ENCODE peak calls at places on chromosomes 13 and 19, in eight cellular contexts. One of them, this sample, is unnamed.

GRCh38 chr13:93476175-93476574 is 249.6 kb downstream of the GPC6 start:
- DNase-seq in HTR-8/SVneo: peak
- DNase-seq in pancreas: no peak
- DNase-seq in left ventricle myocardium superior: no peak
- DNase-seq in nephron progenitor cell: no peak
- DNase-seq in memory B cell: no peak
- DNase-seq in mesenchymal stem cell: peak
- DNase-seq in epithelial cell of esophagus: peak
- DNase-seq in this sample: peak

GRCh38 chr13:50170447-50171037 is 155.3 kb downstream of the KCNRG start:
- DNase-seq in HTR-8/SVneo: peak
- DNase-seq in pancreas: no peak
- DNase-seq in left ventricle myocardium superior: no peak
- DNase-seq in nephron progenitor cell: no peak
- DNase-seq in memory B cell: no peak
- DNase-seq in mesenchymal stem cell: no peak
- DNase-seq in epithelial cell of esophagus: peak
- DNase-seq in this sample: no peak

GRCh38 chr19:3857449-3858003 is 11.3 kb downstream of the ZFR2 start:
- DNase-seq in HTR-8/SVneo: no peak
- DNase-seq in pancreas: no peak
- DNase-seq in left ventricle myocardium superior: no peak
- DNase-seq in nephron progenitor cell: no peak
- DNase-seq in memory B cell: peak
- DNase-seq in mesenchymal stem cell: no peak
- DNase-seq in epithelial cell of esophagus: no peak
- DNase-seq in this sample: no peak

GRCh38 chr19:6233051-6233826 is 46.5 kb downstream of the MLLT1 start:
- DNase-seq in HTR-8/SVneo: no peak
- DNase-seq in pancreas: peak
- DNase-seq in left ventricle myocardium superior: peak
- DNase-seq in nephron progenitor cell: no peak
- DNase-seq in memory B cell: no peak
- DNase-seq in mesenchymal stem cell: no peak
- DNase-seq in epithelial cell of esophagus: no peak
- DNase-seq in this sample: no peak

GRCh38 chr19:14198384-14199376 is 7.3 kb downstream of the ADGRL1 start:
- DNase-seq in HTR-8/SVneo: no peak
- DNase-seq in pancreas: no peak
- DNase-seq in left ventricle myocardium superior: no peak
- DNase-seq in nephron progenitor cell: no peak
- DNase-seq in memory B cell: no peak
- DNase-seq in mesenchymal stem cell: no peak
- DNase-seq in epithelial cell of esophagus: no peak
- DNase-seq in this sample: no peak

GRCh38 chr19:49057636-49058234 is at the start of gene CGB7:
- DNase-seq in HTR-8/SVneo: no peak
- DNase-seq in pancreas: peak
- DNase-seq in left ventricle myocardium superior: peak
- DNase-seq in nephron progenitor cell: peak
- DNase-seq in memory B cell: no peak
- DNase-seq in mesenchymal stem cell: peak
- DNase-seq in epithelial cell of esophagus: peak
- DNase-seq in this sample: peak

GRCh38 chr19:55600336-55601028 is 394 bp downstream of the ZNF524 start:
- DNase-seq in HTR-8/SVneo: peak
- DNase-seq in pancreas: no peak
- DNase-seq in left ventricle myocardium superior: peak
- DNase-seq in nephron progenitor cell: no peak
- DNase-seq in memory B cell: peak
- DNase-seq in mesenchymal stem cell: no peak
- DNase-seq in epithelial cell of esophagus: no peak
- DNase-seq in this sample: no peak

GRCh38 chr19:39341122-39341719 is 1.0 kb upstream of the SAMD4B start:
- DNase-seq in HTR-8/SVneo: peak
- DNase-seq in pancreas: peak
- DNase-seq in left ventricle myocardium superior: peak
- DNase-seq in nephron progenitor cell: peak
- DNase-seq in memory B cell: no peak
- DNase-seq in mesenchymal stem cell: no peak
- DNase-seq in epithelial cell of esophagus: no peak
- DNase-seq in this sample: no peak

GRCh38 chr19:46298477-46299003 is 1.7 kb downstream of the HIF3A start:
- DNase-seq in HTR-8/SVneo: no peak
- DNase-seq in pancreas: no peak
- DNase-seq in left ventricle myocardium superior: no peak
- DNase-seq in nephron progenitor cell: no peak
- DNase-seq in memory B cell: no peak
- DNase-seq in mesenchymal stem cell: peak
- DNase-seq in epithelial cell of esophagus: no peak
- DNase-seq in this sample: no peak

GRCh38 chr13:36820222-36820621 is 1.2 kb downstream of the RFXAP start:
- DNase-seq in HTR-8/SVneo: no peak
- DNase-seq in pancreas: no peak
- DNase-seq in left ventricle myocardium superior: no peak
- DNase-seq in nephron progenitor cell: no peak
- DNase-seq in memory B cell: no peak
- DNase-seq in mesenchymal stem cell: peak
- DNase-seq in epithelial cell of esophagus: no peak
- DNase-seq in this sample: no peak

GRCh38 chr19:55210120-55210493 is 806 bp upstream of the PTPRH start:
- DNase-seq in HTR-8/SVneo: peak
- DNase-seq in pancreas: peak
- DNase-seq in left ventricle myocardium superior: no peak
- DNase-seq in nephron progenitor cell: no peak
- DNase-seq in memory B cell: no peak
- DNase-seq in mesenchymal stem cell: peak
- DNase-seq in epithelial cell of esophagus: peak
- DNase-seq in this sample: no peak

GRCh38 chr19:7919681-7920519 is at the start of gene SNAPC2:
- DNase-seq in HTR-8/SVneo: peak
- DNase-seq in pancreas: peak
- DNase-seq in left ventricle myocardium superior: peak
- DNase-seq in nephron progenitor cell: peak
- DNase-seq in memory B cell: no peak
- DNase-seq in mesenchymal stem cell: peak
- DNase-seq in epithelial cell of esophagus: peak
- DNase-seq in this sample: peak